ENCODE peak calls at places on chromosomes 7 and 10, in five cellular contexts. S, T, F, B and H are unnamed samples.

GRCh38 chr10:68096913-68097509 is 12.3 kb upstream of the MYPN start:
- DNase-seq in S (peak; percentile 95), T (peak; percentile 86), F (no peak), B (no peak), H (no peak)

GRCh38 chr10:62582098-62582705 is 208.0 kb downstream of the ZNF365 start:
- DNase-seq in S (peak; percentile 78), T (no peak), F (no peak), B (no peak), H (no peak)

GRCh38 chr10:34920578-34920977 is 105.5 kb upstream of the PARD3 start:
- DNase-seq in S (no peak), T (no peak), F (no peak), B (no peak), H (no peak)

GRCh38 chr7:50166997-50167961 is 74.2 kb upstream of the ZPBP start:
- DNase-seq in S (no peak), T (no peak), F (no peak), B (no peak), H (no peak)

GRCh38 chr7:136502162-136502561 is 366.3 kb upstream of the CHRM2 start:
- DNase-seq in S (no peak), T (no peak), F (no peak), B (no peak), H (no peak)

GRCh38 chr10:36185096-36185495 is 543.0 kb upstream of the FZD8 start:
- DNase-seq in S (no peak), T (no peak), F (no peak), B (no peak), H (no peak)

GRCh38 chr7:75856562-75856961 is 22.3 kb upstream of the RHBDD2 start:
- DNase-seq in S (no peak), T (no peak), F (no peak), B (no peak), H (no peak)

GRCh38 chr7:50742401-50742800 is 40.3 kb downstream of the GRB10 start:
- DNase-seq in S (no peak), T (no peak), F (no peak), B (no peak), H (no peak)

GRCh38 chr7:140330128-140330527 is 68.2 kb downstream of the SLC37A3 start:
- DNase-seq in S (no peak), T (no peak), F (no peak), B (no peak), H (peak; percentile 39)

DNA sequence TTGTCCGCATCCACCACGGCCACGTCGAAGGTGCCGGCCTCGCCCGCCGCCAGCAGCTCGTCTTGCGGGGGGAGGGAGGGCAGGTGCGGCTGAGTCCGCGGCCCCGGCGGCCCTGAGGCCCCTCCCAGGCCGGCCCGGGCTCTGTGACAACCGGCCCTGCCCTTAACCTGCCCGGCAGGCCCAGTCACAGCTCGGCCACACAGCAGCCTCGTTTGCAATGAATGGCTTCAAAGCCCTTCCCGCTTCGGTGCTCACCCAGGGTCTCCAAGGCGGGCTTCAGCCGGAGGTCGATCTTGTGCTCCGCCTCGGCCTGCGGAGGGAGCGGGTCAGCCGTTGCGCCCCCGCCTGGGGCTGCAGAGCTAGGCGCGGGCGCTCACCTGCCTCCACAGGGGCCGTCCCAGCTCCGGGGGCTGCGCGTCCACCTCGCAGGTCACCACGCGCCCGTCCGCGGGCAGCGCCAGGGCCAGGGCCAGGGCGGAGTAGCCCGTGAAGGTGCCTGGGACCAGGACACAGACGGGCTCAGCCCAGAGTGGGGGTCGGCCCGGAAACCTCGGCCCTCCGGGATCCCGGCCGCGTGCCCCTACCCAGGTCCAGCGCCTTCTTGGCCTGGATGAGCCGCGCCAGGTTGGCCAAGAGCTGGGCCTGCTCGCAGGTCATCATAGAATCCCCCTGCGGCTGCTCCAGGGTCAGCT is 928 bp downstream of the COMTD1 start:
- DNase-seq in S (no peak), T (no peak), F (no peak), B (peak; percentile 72), H (peak; percentile 95)
- TF ChIP-seq POLR2A in S (no peak), T (peak; percentile 34), F (peak; percentile 4), B (no peak), H (no peak)

GRCh38 chr7:106452031-106452851 is 167.5 kb upstream of the NAMPT start:
- DNase-seq in S (no peak), T (no peak), F (no peak), B (no peak), H (no peak)
- H3K9me3 ChIP-seq in S (no peaks in the 10 kb centered on the region), T (no peaks in the 10 kb centered on the region), F (no peaks in the 10 kb centered on the region), B (no peaks in the 10 kb centered on the region), H (peaks cover 36% of the 10 kb centered on the region)

DNA sequence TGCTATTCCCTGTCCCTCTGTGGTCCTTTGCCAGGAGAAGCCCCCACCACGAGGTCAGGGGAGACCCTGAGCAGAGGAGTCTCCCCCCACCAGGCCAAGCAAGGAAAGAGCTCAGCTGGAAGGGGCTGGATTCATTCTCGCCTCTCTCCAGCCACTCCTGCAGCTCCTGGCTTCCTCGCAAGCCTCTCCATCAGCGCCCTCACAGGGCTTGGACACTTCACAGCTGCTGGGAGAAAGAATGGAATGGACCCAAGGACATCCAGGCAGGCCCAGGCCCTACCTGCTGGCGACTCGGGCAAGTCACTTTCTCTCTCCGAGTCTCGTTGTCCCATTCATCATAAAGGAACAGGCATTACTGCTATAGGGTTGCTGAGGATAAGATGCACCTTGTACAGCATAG is 22.6 kb downstream of the IMPDH1 start:
- DNase-seq in S (no peak), T (no peak), F (no peak), B (no peak), H (no peak)
- TF ChIP-seq POLR2A in S (no peak), T (no peak), F (no peak), B (no peak), H (no peak)

DNA sequence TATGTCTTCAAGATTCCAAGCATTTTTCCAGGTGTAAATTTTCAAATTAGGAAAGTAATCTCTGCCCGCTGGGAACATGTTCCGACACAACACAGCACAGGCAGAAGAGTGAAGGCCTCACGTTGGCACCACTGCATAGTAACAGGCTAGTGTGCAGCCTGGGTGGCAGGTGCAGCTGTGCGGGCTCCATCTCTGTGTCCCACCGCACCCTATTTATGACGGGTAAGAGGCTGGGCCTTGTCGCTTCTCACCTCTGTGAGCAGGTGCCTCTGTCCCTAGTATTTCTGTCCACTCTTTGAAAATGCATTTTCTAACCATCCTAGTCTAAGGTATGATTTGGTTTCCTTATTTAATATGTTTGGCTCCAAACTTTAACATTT is 24.1 kb downstream of the VIPR2 start:
- DNase-seq in S (no peak), T (peak; percentile 18), F (no peak), B (no peak), H (no peak)
- H3K9me3 ChIP-seq in S (peaks cover 29% of the 10 kb centered on the region), T (no peaks in the 10 kb centered on the region), F (no peaks in the 10 kb centered on the region), B (no peaks in the 10 kb centered on the region), H (peaks cover 4% of the 10 kb centered on the region)

GRCh38 chr10:113681533-113682470 is 2.1 kb downstream of the CASP7 start:
- DNase-seq in S (no peak), T (no peak), F (no peak), B (no peak), H (no peak)

GRCh38 chr10:113680172-113681111 is 730 bp downstream of the CASP7 start:
- DNase-seq in S (peak; percentile 73), T (peak; percentile 73), F (peak; percentile 33), B (peak; percentile 23), H (peak; percentile 84)

GRCh38 chr10:113683300-113683699 is 3.6 kb downstream of the CASP7 start:
- DNase-seq in S (no peak), T (no peak), F (no peak), B (no peak), H (no peak)

GRCh38 chr10:113679463-113680171 is at the start of gene CASP7:
- DNase-seq in S (peak; percentile 68), T (peak; percentile 92), F (peak; percentile 77), B (peak; percentile 83), H (peak; percentile 94)
- TF ChIP-seq POLR2A in S (no peak), T (peak; percentile 83), F (peak; percentile 80), B (peak; percentile 27), H (peak; percentile 82)

DNA sequence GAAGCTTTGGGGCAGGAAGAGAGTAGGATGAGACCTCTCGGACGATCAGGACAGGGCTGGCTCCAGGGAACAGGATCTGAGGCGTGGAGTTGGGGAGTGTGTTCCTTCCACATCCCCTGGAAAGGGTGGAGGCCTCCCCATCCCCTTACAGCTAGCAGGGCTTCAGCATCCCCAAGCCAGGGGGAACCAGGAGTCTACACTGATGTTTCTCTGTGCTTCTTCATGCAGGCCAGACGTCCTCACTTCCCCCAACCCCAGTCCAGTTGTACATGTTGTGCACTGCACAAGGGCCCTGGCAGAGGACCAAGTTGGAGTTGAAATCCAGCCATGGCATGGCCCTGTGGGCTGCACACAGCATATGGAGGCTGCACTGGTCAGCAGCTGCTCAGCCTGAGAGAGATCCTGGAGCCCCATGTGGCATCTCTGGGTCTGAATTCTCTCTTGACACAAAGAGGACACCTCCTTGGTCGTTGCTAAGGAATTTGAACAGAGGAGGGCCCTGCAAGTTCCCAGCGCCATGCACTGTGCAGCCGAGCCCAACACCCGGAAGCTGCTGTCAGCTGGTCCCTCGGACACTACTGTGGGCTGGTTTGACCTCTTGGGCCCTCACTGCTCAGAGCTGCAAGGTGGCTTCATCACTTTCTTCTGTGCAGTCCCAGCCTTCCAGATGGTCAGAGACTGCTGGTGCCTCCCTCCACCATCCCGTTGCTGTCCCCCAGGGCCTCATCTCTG is 181.1 kb downstream of the DNAJB6 start:
- DNase-seq in S (no peak), T (peak; percentile 25), F (no peak), B (peak; percentile 1), H (peak; percentile 61)
- H3K9me3 ChIP-seq in S (peaks cover 39% of the 10 kb centered on the region), T (no peaks in the 10 kb centered on the region), F (no peaks in the 10 kb centered on the region), B (no peaks in the 10 kb centered on the region), H (peaks cover 5% of the 10 kb centered on the region)

DNA sequence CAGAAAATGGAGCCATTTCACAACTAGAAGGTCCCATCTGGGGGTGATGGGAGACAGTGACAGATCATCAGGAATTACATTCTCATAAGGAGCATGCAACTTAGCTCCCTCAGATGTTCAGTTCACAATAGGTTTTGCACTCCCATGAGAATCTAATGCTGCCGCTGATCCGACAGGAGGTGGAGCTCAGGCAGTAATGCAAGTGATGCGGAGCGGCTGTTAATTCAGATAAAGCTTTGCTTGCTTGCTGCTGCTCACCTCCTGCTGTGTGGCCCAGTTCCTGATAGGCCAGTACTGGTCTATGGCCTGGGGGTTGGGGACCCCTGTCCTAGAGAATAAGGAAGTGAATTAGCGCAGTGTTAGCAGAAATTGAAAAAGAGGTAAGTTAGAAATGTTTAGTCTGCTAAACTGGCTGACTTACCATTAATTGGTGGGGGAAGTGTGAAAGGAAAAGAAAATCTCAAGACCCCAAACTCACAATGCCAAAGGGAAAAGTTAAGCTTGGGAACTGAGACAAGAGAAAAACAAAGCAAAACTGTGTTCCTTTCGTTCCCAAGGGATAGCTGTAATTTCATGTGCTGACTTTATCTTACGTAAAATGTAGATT is 76.4 kb downstream of the LYZL2 start:
- DNase-seq in S (no peak), T (no peak), F (no peak), B (no peak), H (no peak)
- TF ChIP-seq POLR2A in S (no peak), T (no peak), F (no peak), B (no peak), H (no peak)

DNA sequence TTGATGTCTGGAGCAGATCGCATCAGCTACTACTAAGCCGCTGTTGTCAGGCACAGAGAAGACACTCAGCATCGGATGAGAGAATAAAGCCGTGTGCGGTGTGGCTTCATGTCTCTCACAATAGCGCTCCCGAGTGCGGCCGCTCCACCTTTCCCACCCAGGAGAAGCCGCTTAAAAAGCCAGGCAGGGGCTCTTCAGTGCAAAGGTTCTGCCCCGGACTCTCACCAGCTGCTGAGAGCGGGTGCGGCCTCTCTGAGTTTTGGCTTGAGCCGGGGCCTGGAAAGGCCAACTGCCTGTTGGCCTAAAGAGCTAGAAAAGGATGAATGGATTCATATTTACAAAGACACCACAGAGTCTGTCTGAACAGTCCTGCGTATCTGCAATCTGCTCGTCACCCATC is 600.6 kb downstream of the DNAJB6 start:
- DNase-seq in S (no peak), T (no peak), F (no peak), B (no peak), H (no peak)
- H3K9me3 ChIP-seq in S (peaks cover 57% of the 10 kb centered on the region), T (no peaks in the 10 kb centered on the region), F (no peaks in the 10 kb centered on the region), B (no peaks in the 10 kb centered on the region), H (peaks cover 28% of the 10 kb centered on the region)